ENCODE peak calls at places on chromosome 12, in ten cellular contexts. Q is NCI-H524; B is thoracic aorta; Y is T-helper 2 cell; D is activated T-helper 9 cell treated with anti-CD3 and anti-CD28 coated beads, Interleukin-2, amount 50 U/mL, for 16 hours; G is HEK293T; L is HTR-8/SVneo; V is ureter; N is lower lobe of right lung; P is NCI-H1105 treated with DMSO at 0.1 percent for 48 hours. I is an unnamed sample.

GRCh38 chr12:2324375-2324774 is 271.6 kb downstream of the CACNA1C start:
- DNase-seq in Q (peak; percentile 62), B (no peak), Y (no peak), D (no peak), G (no peak), L (no peak), V (no peak), N (no peak), P (peak; percentile 99), I (no peak)

GRCh38 chr12:92445253-92446081 is 257.3 kb upstream of the PLEKHG7 start:
- DNase-seq in Q (no peak), B (no peak), Y (no peak), D (no peak), G (no peak), L (no peak), V (no peak), N (no peak), P (no peak), I (no peak)

GRCh38 chr12:118137148-118137678 is 1.3 kb downstream of the PEBP1 start:
- DNase-seq in Q (no peak), B (no peak), Y (no peak), D (no peak), G (no peak), L (no peak), V (no peak), N (no peak), P (no peak), I (no peak)

GRCh38 chr12:113391145-113391544 is 12.5 kb downstream of the SDS start:
- DNase-seq in Q (no peak), B (no peak), Y (no peak), D (no peak), G (no peak), L (no peak), V (no peak), N (no peak), P (no peak), I (no peak)

GRCh38 chr12:120767071-120768024 is 41.7 kb downstream of the ACADS start:
- DNase-seq in Q (no peak), B (no peak), Y (no peak), D (no peak), G (no peak), L (no peak), V (no peak), N (no peak), P (no peak), I (no peak)

GRCh38 chr12:52280796-52281560 is 6.5 kb downstream of the KRT86 start:
- DNase-seq in Q (no peak), B (no peak), Y (no peak), D (no peak), G (no peak), L (peak; percentile 91), V (peak; percentile 54), N (peak; percentile 77), P (no peak), I (no peak)

GRCh38 chr12:115752913-115753726 is 524.4 kb downstream of the MED13L start:
- DNase-seq in Q (peak; percentile 39), B (peak; percentile 9), Y (no peak), D (no peak), G (peak; percentile 62), L (peak; percentile 33), V (peak; percentile 75), N (no peak), P (peak; percentile 76), I (no peak)

GRCh38 chr12:132713123-132713522 is 2.5 kb downstream of the PGAM5 start:
- DNase-seq in Q (no peak), B (no peak), Y (no peak), D (no peak), G (no peak), L (no peak), V (no peak), N (no peak), P (no peak), I (no peak)

GRCh38 chr12:2682301-2683282 is 112.2 kb upstream of the FKBP4 start:
- DNase-seq in Q (peak; percentile 72), B (no peak), Y (peak; percentile 34), D (no peak), G (no peak), L (peak; percentile 66), V (no peak), N (no peak), P (peak; percentile 44), I (peak; percentile 59)

I was measured in GF-D8.